ENCODE peak calls at places on chromosomes 5 and 9, in six cellular contexts. F is GM23338; Q is cardiac muscle cell; Y is CD8-positive, alpha-beta T cell; N is esophagus muscularis mucosa; J is fibroblast of lung. M is an unnamed sample.

GRCh38 chr5:158522761-158523160 is 577.0 kb downstream of the EBF1 start:
- DNase-seq in Q (no peak), F (no peak), Y (no peak), J (no peak), N (peak; percentile 77), M (peak; percentile 36)

GRCh38 chr5:180387798-180388197 is 34.7 kb upstream of the GFPT2 start:
- DNase-seq in Q (no peak), F (no peak), Y (no peak), N (no peak), J (no peak), M (no peak)

GRCh38 chr5:106601605-106602004 is 1069.1 kb downstream of the EFNA5 start:
- DNase-seq in J (no peak), N (no peak), Y (no peak), F (peak; percentile 13), Q (no peak), M (no peak)

GRCh38 chr9:29575219-29575618 is 2001.9 kb upstream of the C9orf72 start:
- DNase-seq in F (no peak), Q (no peak), N (no peak), Y (no peak), J (no peak), M (no peak)

GRCh38 chr5:131272365-131273123 is 8.7 kb downstream of the CDC42SE2 start:
- DNase-seq in Q (no peak), N (no peak), Y (no peak), F (no peak), J (peak; percentile 36), M (no peak)

GRCh38 chr5:6570530-6570929 is 62.3 kb downstream of the NSUN2 start:
- DNase-seq in Y (no peak), Q (no peak), F (no peak), N (peak; percentile 77), J (no peak), M (peak; percentile 3)

GRCh38 chr5:31531543-31531887 is 378 bp downstream of the DROSHA start:
- DNase-seq in J (peak; percentile 10), F (no peak), N (no peak), Q (peak; percentile 44), Y (no peak), M (no peak)

GRCh38 chr5:53730938-53731337 is 170.5 kb downstream of the NDUFS4 start:
- DNase-seq in Q (no peak), Y (no peak), F (peak; percentile 5), N (no peak), J (no peak), M (no peak)

GRCh38 chr5:74679968-74680367 is 5.1 kb upstream of the HEXB start:
- DNase-seq in Y (no peak), F (no peak), Q (no peak), J (peak; percentile 36), N (no peak), M (no peak)

GRCh38 chr9:25994605-25995004 is 316.4 kb upstream of the TUSC1 start:
- DNase-seq in Q (no peak), F (no peak), J (no peak), N (no peak), Y (no peak), M (no peak)

GRCh38 chr5:90563161-90563560 is 4.6 kb downstream of the ADGRV1 start:
- DNase-seq in J (no peak), Y (no peak), F (peak; percentile 31), Q (no peak), N (no peak), M (no peak)

GRCh38 chr5:178529080-178529479 is 61.1 kb downstream of the COL23A1 start:
- DNase-seq in N (no peak), F (no peak), Y (no peak), Q (no peak), J (no peak), M (no peak)

GRCh38 chr9:22374021-22374420 is 72.6 kb upstream of the DMRTA1 start:
- DNase-seq in F (no peak), N (no peak), Q (no peak), Y (no peak), J (no peak), M (no peak)

GRCh38 chr5:112668911-112669310 is 68.8 kb upstream of the APC start:
- DNase-seq in Y (no peak), Q (no peak), N (no peak), F (no peak), J (no peak), M (no peak)

GRCh38 chr9:89522261-89522978 is 24.5 kb upstream of the SEMA4D start:
- DNase-seq in F (no peak), Q (no peak), N (no peak), J (no peak), Y (peak; percentile 65), M (no peak)

GRCh38 chr9:89525673-89526374 is 27.9 kb upstream of the SEMA4D start:
- DNase-seq in N (no peak), F (no peak), Q (no peak), Y (no peak), J (no peak), M (no peak)

GRCh38 chr9:89523948-89524347 is 26.0 kb upstream of the SEMA4D start:
- DNase-seq in Q (no peak), J (no peak), N (no peak), Y (no peak), F (no peak), M (no peak)

GRCh38 chr9:89524888-89525385 is 27.0 kb upstream of the SEMA4D start:
- DNase-seq in Y (no peak), F (no peak), J (no peak), N (no peak), Q (no peak), M (no peak)

DNA sequence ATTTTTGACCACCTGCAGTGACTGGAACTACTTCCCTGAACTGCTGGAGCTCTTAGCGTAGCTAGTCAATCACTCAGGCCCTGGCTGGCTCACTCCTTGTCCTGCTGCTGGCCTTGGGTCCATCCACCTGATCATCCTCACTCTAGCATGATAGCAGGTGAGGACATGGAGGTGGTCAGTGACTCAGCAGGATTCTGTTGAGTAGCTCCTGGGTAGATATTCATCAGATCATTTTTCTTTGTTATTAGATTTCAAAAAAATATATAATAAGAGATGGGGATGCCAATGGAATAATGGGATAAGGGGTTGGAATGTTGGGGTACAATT is 25.0 kb upstream of the SEMA4D start:
- DNase-seq in F (no peak), Y (no peak), J (no peak), Q (no peak), N (no peak), M (no peak)
- H3K4me3 ChIP-seq in F (no peak overlapping the region), Y (peak overlapping the region; percentile 4), J (no peak overlapping the region), Q (no peak overlapping the region), N (no peak overlapping the region), M (no peak overlapping the region)

DNA sequence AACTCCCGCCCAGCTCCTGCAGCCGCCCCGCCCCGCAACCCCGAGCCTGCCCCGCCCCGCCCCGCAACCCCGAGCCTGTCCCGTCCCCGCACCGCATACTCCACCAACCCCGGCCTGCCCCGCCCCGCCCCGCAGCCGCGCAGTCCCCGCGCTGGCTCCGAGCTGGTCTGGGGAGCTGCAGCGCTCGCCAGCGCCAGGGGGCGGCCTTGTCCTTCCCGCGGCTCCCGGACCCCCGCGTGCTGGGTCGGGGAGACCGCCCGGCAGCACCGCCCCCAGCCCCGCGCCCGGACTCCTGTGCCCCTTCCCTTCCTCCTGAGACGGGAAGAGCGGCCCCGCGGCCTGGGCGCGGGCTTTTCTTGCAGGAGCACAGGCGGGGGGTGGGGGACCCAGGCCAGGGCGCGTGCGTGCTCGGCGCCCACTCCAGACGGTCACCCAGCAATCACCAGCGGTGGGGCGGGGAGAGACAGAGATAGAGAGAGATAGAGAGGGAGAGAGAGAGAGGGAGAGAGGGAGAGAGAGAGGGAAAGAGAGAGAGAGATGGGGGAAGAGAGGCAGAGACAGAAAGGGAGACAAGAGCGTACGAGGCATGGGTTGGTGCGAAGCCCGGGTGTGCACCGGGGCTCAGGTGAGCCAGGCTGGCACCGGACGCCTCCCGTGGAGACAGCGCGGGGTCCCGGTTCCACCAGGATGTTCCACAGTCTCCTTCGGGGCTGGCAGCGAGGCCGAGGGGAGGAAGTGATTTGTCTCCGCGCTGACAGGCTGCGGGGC is 14.7 kb upstream of the TMEM250 start:
- DNase-seq in Q (peak; percentile 80), Y (no peak), J (peak; percentile 25), N (no peak), F (peak; percentile 87), M (no peak)
- TF ChIP-seq CTCF in Q (peak; percentile 47), Y (peak; percentile 12), J (peak; percentile 33), N (no peak), F (peak; percentile 44), M (no peak)

DNA sequence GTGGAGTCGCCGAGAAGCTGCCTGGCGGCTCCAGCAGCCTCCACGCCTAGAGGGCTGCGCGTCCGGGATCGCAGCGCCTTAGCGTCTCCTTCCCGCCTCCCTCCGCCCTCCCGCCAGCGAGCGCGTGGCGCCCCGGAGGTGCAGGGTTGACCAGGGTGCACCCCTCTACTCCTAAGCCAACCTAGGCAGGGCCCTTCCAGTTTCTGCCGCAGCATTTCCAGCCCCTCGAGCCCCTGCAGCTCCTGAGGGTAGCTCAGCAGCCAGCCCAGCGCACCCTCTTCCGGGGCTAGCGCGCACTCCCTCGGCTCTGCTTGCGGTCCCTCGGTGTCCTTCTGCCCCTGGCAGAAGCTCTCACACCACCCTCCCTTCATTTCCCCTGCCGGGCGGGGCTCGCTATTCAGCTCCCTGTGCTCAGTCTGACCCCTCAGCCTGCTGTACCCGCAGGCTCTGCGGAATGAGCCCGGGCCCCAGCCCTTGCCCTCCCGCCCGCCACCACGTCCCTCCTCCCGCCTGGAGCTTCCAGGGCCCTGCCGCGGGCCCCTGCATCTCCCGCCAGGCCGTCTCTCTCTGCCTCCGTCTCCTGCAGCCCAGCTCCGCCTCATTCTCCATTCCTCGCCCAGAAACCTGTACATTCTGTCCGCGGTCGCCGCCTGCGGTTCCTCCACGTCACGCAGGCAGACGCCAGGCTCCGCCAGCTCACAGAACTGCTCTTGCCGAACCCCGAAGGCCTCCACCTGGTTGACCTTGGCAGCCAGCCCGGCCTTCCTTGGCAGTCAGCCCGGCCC is 61.8 kb downstream of the SPATA31C2 start:
- DNase-seq in Y (peak; percentile 6), Q (peak; percentile 71), N (no peak), J (peak; percentile 90), F (peak; percentile 73), M (peak; percentile 31)
- H3K4me3 ChIP-seq in Y (peak overlapping the region; percentile 31), Q (peak overlapping the region; percentile 33), N (peak overlapping the region; percentile 68), J (peak overlapping the region; percentile 61), F (peak overlapping the region; percentile 64), M (peak overlapping the region; percentile 15)

GRCh38 chr5:140791111-140791510 is 3.5 kb upstream of the PCDHA2 start:
- DNase-seq in F (no peak), Q (no peak), J (no peak), N (no peak), Y (no peak), M (no peak)

GRCh38 chr5:140796718-140797095 is 2.1 kb downstream of the PCDHA2 start:
- DNase-seq in Y (no peak), J (no peak), Q (no peak), F (no peak), N (no peak), M (no peak)

GRCh38 chr5:140795259-140795641 is 598 bp downstream of the PCDHA2 start:
- DNase-seq in Y (no peak), F (peak; percentile 85), Q (peak; percentile 32), N (no peak), J (no peak), M (no peak)

DNA sequence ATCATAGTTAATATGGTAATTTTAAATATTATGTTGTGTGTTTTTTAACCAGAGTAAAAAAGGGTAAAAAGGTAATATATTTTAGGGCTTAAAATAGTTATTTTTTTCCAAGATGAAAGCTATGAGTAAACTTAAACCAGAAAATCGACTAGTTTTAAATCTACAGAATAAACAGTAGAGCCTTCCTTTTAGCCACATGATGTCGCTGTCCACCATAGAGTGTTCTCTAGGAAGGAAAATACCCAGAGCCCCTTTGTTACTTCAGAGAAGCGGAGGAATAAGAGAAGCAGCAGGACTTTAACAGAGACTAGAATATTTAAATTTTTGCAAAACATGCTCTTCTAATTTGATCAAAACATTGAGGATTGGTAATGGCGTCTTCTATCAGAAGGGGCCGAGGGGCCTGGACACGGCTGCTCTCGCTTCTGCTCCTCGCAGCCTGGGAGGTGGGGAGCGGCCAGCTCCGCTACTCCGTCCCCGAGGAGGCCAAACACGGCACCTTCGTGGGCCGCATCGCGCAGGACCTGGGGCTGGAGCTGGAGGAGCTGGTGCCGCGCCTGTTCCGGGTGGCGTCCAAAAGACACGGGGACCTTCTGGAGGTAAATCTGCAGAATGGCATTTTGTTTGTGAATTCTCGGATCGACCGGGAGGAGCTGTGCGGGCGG is at the start of gene PCDHA2:
- DNase-seq in N (no peak), J (no peak), F (peak; percentile 88), Q (peak; percentile 60), Y (no peak), M (no peak)
- TF ChIP-seq CTCF in N (no peak), J (peak; percentile 6), F (peak; percentile 95), Q (peak; percentile 4), Y (no peak), M (no peak)